ENCODE peak calls at places on chromosomes 4 and X, in five cellular contexts. Q, K, C, U and J are unnamed samples.

GRCh38 chrX:140712413-140713173 is 3.0 kb downstream of the LINC00632 start:
- DNase-seq in Q (peak), K (peak), C (peak), U (no peak), J (peak)

GRCh38 chr4:1990676-1991075 is 18.1 kb downstream of the NELFA start:
- DNase-seq in Q (no peak), K (no peak), C (no peak), U (no peak), J (no peak)

GRCh38 chrX:3257471-3257870 is 89.0 kb downstream of the MXRA5 start:
- DNase-seq in Q (no peak), K (peak), C (no peak), U (no peak), J (no peak)

GRCh38 chrX:71400710-71401109 is 34.6 kb downstream of the TAF1 start:
- DNase-seq in Q (no peak), K (no peak), C (no peak), U (no peak), J (no peak)

GRCh38 chr4:78167510-78167909 is 110.4 kb downstream of the FRAS1 start:
- DNase-seq in Q (no peak), K (no peak), C (no peak), U (no peak), J (no peak)

GRCh38 chrX:30572004-30572403 is 5.6 kb downstream of the TASL start:
- DNase-seq in Q (no peak), K (no peak), C (no peak), U (no peak), J (no peak)

GRCh38 chrX:9859711-9860555 is 73.7 kb downstream of the SHROOM2 start:
- DNase-seq in Q (peak), K (peak), C (peak), U (no peak), J (no peak)

GRCh38 chrX:41922694-41923171 is 621 bp downstream of the CASK start:
- DNase-seq in Q (peak), K (peak), C (peak), U (peak), J (peak)

GRCh38 chr4:121307441-121308327 is 73.1 kb downstream of the QRFPR start:
- DNase-seq in Q (peak), K (peak), C (peak), U (peak), J (peak)

GRCh38 chr4:185640809-185641675 is 105.7 kb upstream of the PDLIM3 start:
- DNase-seq in Q (peak), K (peak), C (peak), U (peak), J (peak)

GRCh38 chrX:1836683-1837082 is 221.8 kb downstream of the ASMT start:
- DNase-seq in Q (no peak), K (no peak), C (no peak), U (no peak), J (no peak)

GRCh38 chr4:120007171-120007894 is 59.3 kb downstream of the MAD2L1 start:
- DNase-seq in Q (peak), K (peak), C (peak), U (peak), J (no peak)

GRCh38 chrX:53438174-53438831 is 4.1 kb upstream of the HSD17B10 start:
- DNase-seq in Q (no peak), K (no peak), C (no peak), U (no peak), J (no peak)

GRCh38 chr4:6440506-6441201 is 31.8 kb downstream of the PPP2R2C start:
- DNase-seq in Q (no peak), K (no peak), C (no peak), U (no peak), J (no peak)

GRCh38 chr4:28225005-28225404 is 1364.4 kb downstream of the STIM2 start:
- DNase-seq in Q (peak), K (peak), C (peak), U (peak), J (peak)

GRCh38 chrX:135484636-135485289 is 35.7 kb upstream of the INTS6L start:
- DNase-seq in Q (peak), K (peak), C (peak), U (peak), J (peak)

GRCh38 chrX:123487226-123487625 is 245.6 kb downstream of the THOC2 start:
- DNase-seq in Q (no peak), K (peak), C (no peak), U (no peak), J (no peak)

GRCh38 chrX:6440647-6441046 is 94.3 kb downstream of the VCX3A start:
- DNase-seq in Q (no peak), K (no peak), C (no peak), U (no peak), J (no peak)

GRCh38 chr4:111214371-111214770 is 591.5 kb upstream of the PITX2 start:
- DNase-seq in Q (no peak), K (no peak), C (no peak), U (no peak), J (no peak)

GRCh38 chr4:161343188-161343950 is 820.4 kb downstream of the FSTL5 start:
- DNase-seq in Q (no peak), K (no peak), C (no peak), U (no peak), J (no peak)

GRCh38 chr4:97774347-97774989 is 368.8 kb downstream of the STPG2 start:
- DNase-seq in Q (no peak), K (no peak), C (no peak), U (no peak), J (no peak)

GRCh38 chr4:59960143-59960542 is 1240.0 kb upstream of the ADGRL3 start:
- DNase-seq in Q (no peak), K (no peak), C (no peak), U (no peak), J (no peak)

GRCh38 chr4:135731681-135732080 is 1530.1 kb upstream of the PABPC4L start:
- DNase-seq in Q (no peak), K (no peak), C (no peak), U (no peak), J (no peak)

GRCh38 chr4:135735543-135735942 is 1534.0 kb upstream of the PABPC4L start:
- DNase-seq in Q (no peak), K (no peak), C (no peak), U (no peak), J (no peak)

DNA sequence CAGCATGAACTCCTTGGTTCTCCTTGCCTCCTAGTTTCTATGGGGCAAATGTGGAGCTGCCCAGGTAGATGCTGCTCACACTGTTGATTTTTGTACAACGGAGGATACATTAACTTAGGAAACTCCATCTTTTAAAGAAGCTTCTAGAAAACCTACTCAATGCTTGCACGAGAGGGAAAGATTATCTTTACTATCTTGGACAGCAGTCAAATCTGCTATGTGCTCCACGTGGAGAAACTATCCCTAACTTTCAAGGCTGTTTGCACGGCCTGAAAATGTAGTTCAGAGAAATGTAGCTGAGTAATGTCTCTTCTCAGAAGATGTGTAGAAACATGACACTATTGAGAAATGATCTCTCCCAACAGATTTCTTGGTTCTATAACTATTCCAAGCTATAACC is 1530.9 kb upstream of the PABPC4L start:
- DNase-seq in Q (no peak), K (no peak), C (no peak), U (no peak), J (no peak)
- H2AFZ ChIP-seq in Q (no peak), K (no peak), C (no peak), U (no peak), J (no peak)

GRCh38 chr4:76692761-76693160 is 205.2 kb downstream of the SOWAHB start:
- DNase-seq in Q (no peak), K (no peak), C (no peak), U (no peak), J (no peak)

GRCh38 chr4:76698141-76698540 is 199.8 kb downstream of the SOWAHB start:
- DNase-seq in Q (no peak), K (no peak), C (no peak), U (no peak), J (no peak)

GRCh38 chr4:76697129-76697803 is 200.7 kb downstream of the SOWAHB start:
- DNase-seq in Q (no peak), K (no peak), C (no peak), U (no peak), J (no peak)

GRCh38 chr4:76694056-76694455 is 203.9 kb downstream of the SOWAHB start:
- DNase-seq in Q (peak), K (no peak), C (no peak), U (no peak), J (no peak)

DNA sequence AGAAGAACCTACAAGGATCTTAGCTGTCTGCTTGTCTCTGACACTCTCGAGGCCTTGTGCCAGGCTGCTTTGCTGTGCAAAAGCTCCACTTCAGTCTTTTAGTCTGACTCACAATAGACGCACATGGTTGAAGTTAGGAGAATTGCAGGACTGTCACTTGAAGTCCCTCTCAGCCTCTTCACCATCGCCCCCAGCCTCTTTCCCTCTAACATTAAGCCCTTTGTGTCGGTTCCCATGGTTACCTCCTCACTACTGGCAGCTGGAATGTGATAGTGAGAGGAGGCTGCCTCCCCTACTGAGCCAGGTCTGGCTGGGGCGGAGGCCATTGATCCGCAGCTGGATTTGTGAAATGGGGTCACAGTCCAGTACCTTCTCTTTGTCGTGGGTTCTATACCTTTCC is 201.8 kb downstream of the SOWAHB start:
- DNase-seq in Q (peak), K (peak), C (peak), U (no peak), J (peak)
- TF ChIP-seq CTCF in Q (no peak), K (no peak), C (no peak), U (no peak), J (no peak)

GRCh38 chr4:4870493-4871266 is 11.2 kb downstream of the MSX1 start:
- DNase-seq in Q (no peak), K (no peak), C (no peak), U (no peak), J (no peak)

GRCh38 chr4:4874254-4874653 is 14.8 kb downstream of the MSX1 start:
- DNase-seq in Q (no peak), K (no peak), C (no peak), U (no peak), J (no peak)

GRCh38 chr4:4869731-4870483 is 10.4 kb downstream of the MSX1 start:
- DNase-seq in Q (no peak), K (no peak), C (no peak), U (no peak), J (peak)

GRCh38 chr4:4871267-4872147 is 12.0 kb downstream of the MSX1 start:
- DNase-seq in Q (no peak), K (no peak), C (no peak), U (no peak), J (peak)

GRCh38 chr4:4872148-4872903 is 12.9 kb downstream of the MSX1 start:
- DNase-seq in Q (no peak), K (no peak), C (no peak), U (no peak), J (peak)
- TF ChIP-seq EZH2 in Q (no peak), K (peak), C (peak), U (peak), J (peak)

GRCh38 chr4:54539500-54540029 is 118.2 kb upstream of the KIT start:
- DNase-seq in Q (no peak), K (peak), C (peak), U (no peak), J (peak)
- H2AFZ ChIP-seq in Q (peak), K (peak), C (peak), U (peak), J (peak)

GRCh38 chr4:62640296-62640695 is 1440.2 kb downstream of the ADGRL3 start:
- DNase-seq in Q (peak), K (peak), C (no peak), U (no peak), J (no peak)

DNA sequence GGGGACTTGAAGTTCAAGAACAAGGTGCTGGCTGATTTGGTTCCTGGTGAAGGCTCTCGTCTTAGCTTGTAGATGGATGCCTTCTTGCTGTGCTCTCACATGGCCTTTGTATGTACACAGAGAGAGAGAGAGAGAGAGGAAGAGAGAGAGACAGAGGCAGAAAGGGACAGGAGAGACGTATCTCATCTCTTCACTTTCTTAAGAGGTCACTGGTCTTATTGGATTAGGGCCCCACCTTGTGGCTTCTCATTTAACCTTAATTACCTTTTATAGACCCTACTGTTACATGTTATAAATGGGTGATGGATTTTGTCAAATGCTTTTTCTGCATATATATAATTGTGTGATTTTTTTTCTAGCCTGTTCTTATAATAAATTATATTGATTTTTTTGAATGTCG is 1444.2 kb downstream of the ADGRL3 start:
- DNase-seq in Q (peak), K (peak), C (peak), U (peak), J (peak)
- TF ChIP-seq CTCF in Q (peak), K (peak), C (no peak), U (peak), J (peak)

GRCh38 chr4:42152507-42153504 is at the start of gene BEND4:
- DNase-seq in Q (no peak), K (no peak), C (no peak), U (no peak), J (peak)
- TF ChIP-seq EZH2 in Q (no peak), K (peak), C (peak), U (peak), J (no peak)

GRCh38 chr4:71188951-71189350 is 149.9 kb upstream of the SLC4A4 start:
- DNase-seq in Q (no peak), K (no peak), C (peak), U (no peak), J (no peak)

GRCh38 chr4:71187399-71188196 is 151.2 kb upstream of the SLC4A4 start:
- DNase-seq in Q (peak), K (peak), C (peak), U (peak), J (peak)

GRCh38 chr4:71186566-71187398 is 152.0 kb upstream of the SLC4A4 start:
- DNase-seq in Q (peak), K (peak), C (peak), U (peak), J (peak)

GRCh38 chr4:71189471-71189870 is 149.3 kb upstream of the SLC4A4 start:
- DNase-seq in Q (peak), K (peak), C (peak), U (no peak), J (no peak)

GRCh38 chr4:71188197-71188625 is 150.6 kb upstream of the SLC4A4 start:
- DNase-seq in Q (no peak), K (no peak), C (peak), U (no peak), J (peak)
- H2AFZ ChIP-seq in Q (peak), K (peak), C (peak), U (no peak), J (no peak)